ENCODE peak calls at places on chromosomes 11 and 22, in six cellular contexts. X, S, N, Y, I and Z are unnamed samples.

GRCh38 chr11:61333638-61334433 is 808 bp downstream of the TKFC start:
- DNase-seq in N (no peak), X (no peak), Y (no peak), S (no peak), I (no peak), Z (no peak)

GRCh38 chr22:36467042-36467810 is 14.2 kb downstream of the TXN2 start:
- DNase-seq in Y (peak), I (no peak), S (no peak), N (no peak), X (peak), Z (no peak)

GRCh38 chr22:29030016-29030617 is 31.5 kb downstream of the C22orf31 start:
- DNase-seq in Y (peak), N (no peak), X (no peak), I (peak), S (peak), Z (peak)

GRCh38 chr11:63917685-63918523 is 940 bp upstream of the RCOR2 start:
- DNase-seq in S (peak), N (no peak), Y (peak), I (peak), X (no peak), Z (peak)

GRCh38 chr11:46293616-46294015 is 16.2 kb downstream of the CREB3L1 start:
- DNase-seq in S (no peak), I (no peak), Y (peak), X (peak), N (no peak), Z (no peak)

GRCh38 chr11:78465169-78465942 is 47.7 kb upstream of the GAB2 start:
- DNase-seq in S (no peak), Y (no peak), X (no peak), I (no peak), N (no peak), Z (no peak)

GRCh38 chr22:20260071-20260722 is 7.9 kb downstream of the RTN4R start:
- DNase-seq in X (no peak), Y (no peak), S (no peak), I (no peak), N (no peak), Z (no peak)

GRCh38 chr11:19101803-19102520 is 15.0 kb upstream of the ZDHHC13 start:
- DNase-seq in N (no peak), S (no peak), I (no peak), Y (peak), X (no peak), Z (no peak)

GRCh38 chr22:37310815-37311595 is 28.7 kb downstream of the CYTH4 start:
- DNase-seq in Y (no peak), S (no peak), I (peak), N (no peak), X (no peak), Z (no peak)

GRCh38 chr11:70399681-70400112 is 1.4 kb downstream of the CTTN start:
- DNase-seq in Y (peak), I (peak), N (no peak), X (peak), S (no peak), Z (peak)

GRCh38 chr22:40326905-40327735 is 19.2 kb upstream of the ADSL start:
- DNase-seq in Y (peak), I (no peak), S (peak), N (no peak), X (peak), Z (peak)

GRCh38 chr11:102118937-102119336 is 8.7 kb downstream of the YAP1 start:
- DNase-seq in Y (no peak), S (no peak), X (no peak), N (no peak), I (no peak), Z (peak)

GRCh38 chr22:46007003-46007847 is 30.3 kb upstream of the WNT7B start:
- DNase-seq in Y (peak), I (peak), N (no peak), X (peak), S (no peak), Z (no peak)

GRCh38 chr11:100735949-100736675 is 49.0 kb downstream of the ARHGAP42 start:
- DNase-seq in N (no peak), I (peak), Y (peak), X (peak), S (no peak), Z (peak)

GRCh38 chr11:30788849-30789248 is 202.7 kb upstream of the MPPED2 start:
- DNase-seq in Y (no peak), S (no peak), N (no peak), X (no peak), I (no peak), Z (no peak)

GRCh38 chr22:43996170-43996980 is 27.7 kb upstream of the PARVB start:
- DNase-seq in S (no peak), I (no peak), Y (no peak), X (no peak), N (no peak), Z (no peak)

GRCh38 chr11:13942908-13943505 is 19.5 kb upstream of the SPON1 start:
- DNase-seq in I (no peak), Y (peak), S (no peak), N (no peak), X (peak), Z (no peak)

GRCh38 chr11:91947215-91947614 is 277.4 kb upstream of the FAT3 start:
- DNase-seq in I (no peak), X (peak), Y (peak), S (no peak), N (no peak), Z (no peak)

GRCh38 chr11:128215238-128215882 is 372.0 kb downstream of the ETS1 start:
- DNase-seq in N (no peak), Y (no peak), S (no peak), X (no peak), I (no peak), Z (no peak)

GRCh38 chr22:48800036-48800885 is 1027.4 kb downstream of the BRD1 start:
- DNase-seq in S (no peak), N (no peak), X (no peak), Y (no peak), I (no peak), Z (no peak)

GRCh38 chr22:21873619-21874018 is 6.2 kb upstream of the MAPK1 start:
- DNase-seq in N (no peak), Y (no peak), I (peak), S (no peak), X (no peak), Z (no peak)

GRCh38 chr22:21014202-21015050 is 539 bp upstream of the P2RX6 start:
- DNase-seq in S (peak), I (peak), X (peak), N (peak), Y (peak), Z (peak)

GRCh38 chr11:954392-955144 is 28.9 kb downstream of the AP2A2 start:
- DNase-seq in I (no peak), N (no peak), X (no peak), S (no peak), Y (no peak), Z (no peak)

GRCh38 chr11:121473064-121473777 is 20.5 kb upstream of the SORL1-AS1 start:
- DNase-seq in I (no peak), X (peak), S (no peak), Y (no peak), N (no peak), Z (no peak)

GRCh38 chr11:3169235-3169951 is 4.3 kb upstream of the OSBPL5 start:
- DNase-seq in I (peak), N (no peak), S (no peak), Y (peak), X (peak), Z (peak)

GRCh38 chr11:101444851-101445250 is 139.0 kb downstream of the TRPC6 start:
- DNase-seq in N (no peak), I (no peak), S (no peak), X (no peak), Y (no peak), Z (no peak)

GRCh38 chr11:39294648-39295047 is 2164.8 kb downstream of the LRRC4C start:
- DNase-seq in X (no peak), N (no peak), S (no peak), I (no peak), Y (no peak), Z (no peak)

GRCh38 chr11:111795333-111795985 is 29.3 kb upstream of the PPP2R1B start:
- DNase-seq in S (no peak), Y (no peak), N (no peak), I (peak), X (peak), Z (no peak)

GRCh38 chr22:40637181-40638150 is 947 bp upstream of the MRTFA start:
- DNase-seq in S (no peak), I (peak), X (no peak), N (no peak), Y (no peak), Z (no peak)

GRCh38 chr11:65927904-65928397 is 8.7 kb downstream of the DRAP1 start:
- DNase-seq in Y (peak), N (no peak), X (no peak), S (no peak), I (no peak), Z (no peak)

GRCh38 chr11:121199516-121199915 is 93.1 kb upstream of the SC5D start:
- DNase-seq in X (no peak), S (no peak), I (no peak), N (no peak), Y (peak), Z (peak)

GRCh38 chr11:63610604-63611394 is 3.4 kb downstream of the PLAAT3 start:
- DNase-seq in X (no peak), N (peak), Y (no peak), S (no peak), I (peak), Z (peak)

GRCh38 chr11:76241243-76242000 is 35.1 kb upstream of the WNT11 start:
- DNase-seq in S (no peak), I (no peak), N (no peak), X (no peak), Y (no peak), Z (no peak)

GRCh38 chr11:76242004-76242779 is 35.9 kb upstream of the WNT11 start:
- DNase-seq in N (no peak), X (no peak), S (no peak), Y (no peak), I (no peak), Z (no peak)

GRCh38 chr11:76244311-76245061 is 38.2 kb upstream of the WNT11 start:
- DNase-seq in S (no peak), Y (no peak), X (no peak), N (no peak), I (no peak), Z (no peak)

GRCh38 chr11:76243648-76244285 is 37.5 kb upstream of the WNT11 start:
- DNase-seq in Y (no peak), I (no peak), N (no peak), X (no peak), S (no peak), Z (no peak)

GRCh38 chr11:76243157-76243556 is 36.9 kb upstream of the WNT11 start:
- DNase-seq in Y (no peak), N (no peak), S (no peak), I (no peak), X (no peak), Z (peak)
- H3K4me3 ChIP-seq in Y (no peak), N (no peak), S (no peak), I (no peak), X (no peak), Z (no peak)

GRCh38 chr11:68772936-68773335 is 21.6 kb upstream of the TESMIN start:
- DNase-seq in S (no peak), I (no peak), Y (no peak), N (no peak), X (no peak), Z (no peak)

GRCh38 chr11:68774188-68774585 is 22.9 kb upstream of the TESMIN start:
- DNase-seq in I (no peak), S (no peak), N (no peak), X (no peak), Y (no peak), Z (no peak)

GRCh38 chr11:68775951-68776388 is 24.6 kb upstream of the TESMIN start:
- DNase-seq in Y (no peak), X (no peak), N (no peak), I (peak), S (no peak), Z (no peak)

GRCh38 chr11:68770781-68771180 is 19.5 kb upstream of the TESMIN start:
- DNase-seq in I (peak), S (no peak), Y (no peak), N (no peak), X (no peak), Z (no peak)

DNA sequence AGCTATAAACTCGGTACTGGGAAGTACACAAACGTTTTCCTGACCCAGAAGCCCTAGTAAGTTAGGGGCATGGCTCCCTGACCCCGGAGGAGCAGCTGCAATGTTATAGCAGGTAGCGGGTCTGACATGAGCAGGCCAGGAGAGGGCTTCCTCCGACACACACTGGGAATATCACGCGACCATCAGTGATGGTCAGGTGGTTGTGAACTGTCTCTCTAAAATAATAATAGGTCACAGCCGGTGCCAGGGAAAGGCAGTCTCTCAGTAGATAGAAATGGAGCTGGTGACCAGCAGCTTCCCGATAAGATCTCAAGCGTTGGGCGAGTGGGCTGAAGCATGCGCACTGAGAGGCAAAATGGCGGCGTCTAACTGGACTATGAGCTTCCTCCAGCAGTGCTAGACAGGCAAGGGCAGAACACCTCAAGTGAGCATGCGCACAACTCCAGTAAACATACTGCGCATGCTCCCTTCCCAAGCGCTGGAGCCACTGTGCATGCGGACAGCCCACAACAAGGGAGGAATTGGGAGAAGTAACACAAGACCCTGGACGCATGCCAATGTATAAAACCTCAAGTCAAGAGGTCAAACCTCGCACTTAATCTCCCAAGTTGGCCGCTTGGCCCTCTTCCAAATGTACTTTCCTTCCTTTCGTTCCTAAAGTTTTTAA is 22.3 kb upstream of the TESMIN start:
- DNase-seq in S (no peak), Y (no peak), I (peak), N (no peak), X (peak), Z (no peak)
- H2AK5ac ChIP-seq in S (no peak), Y (no peak), I (no peak), N (no peak), X (no peak), Z (no peak)

GRCh38 chr11:36509694-36510566 is at the start of gene TRAF6:
- DNase-seq in Y (peak), I (peak), S (peak), X (peak), N (peak), Z (peak)
- H3K4me3 ChIP-seq in Y (peak), I (peak), S (peak), X (peak), N (peak), Z (peak)

DNA sequence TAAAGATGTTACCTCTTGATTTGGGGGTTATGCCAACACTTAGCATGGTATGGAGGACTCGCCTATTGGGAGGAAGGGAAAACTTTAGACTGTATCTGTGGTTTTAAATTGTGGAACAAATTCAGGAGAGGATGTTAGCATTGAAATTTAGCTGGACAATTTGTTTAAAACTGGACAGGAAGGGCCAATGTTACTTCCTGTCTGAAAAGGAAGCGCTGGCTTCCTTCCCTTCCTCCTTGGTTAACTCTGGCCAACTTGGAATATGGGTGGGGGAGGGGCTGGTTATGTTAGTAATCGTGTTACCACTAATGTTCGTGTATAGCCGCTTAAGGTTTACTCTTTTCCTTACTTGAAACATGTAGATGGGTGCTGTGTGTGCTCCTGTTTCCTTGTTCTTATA is 13.9 kb downstream of the CTNND1 start:
- DNase-seq in X (no peak), I (no peak), S (no peak), N (no peak), Y (peak), Z (no peak)
- H2AK5ac ChIP-seq in X (peak), I (no peak), S (no peak), N (peak), Y (peak), Z (peak)

GRCh38 chr11:75563978-75564552 is 2.0 kb downstream of the SERPINH1 start:
- DNase-seq in S (peak), I (peak), N (no peak), Y (peak), X (peak), Z (peak)
- H3K4me3 ChIP-seq in S (peak), I (peak), N (peak), Y (peak), X (peak), Z (peak)

GRCh38 chr22:35046744-35047462 is 19.1 kb upstream of the ISX start:
- DNase-seq in N (no peak), S (no peak), Y (no peak), I (no peak), X (no peak), Z (no peak)
- H2AK5ac ChIP-seq in N (no peak), S (no peak), Y (no peak), I (no peak), X (no peak), Z (no peak)